ENCODE peak calls at places on chromosome 19, in four cellular contexts. One of them, this sample, is unnamed.
A peak's percentile ranks its signal among the peaks of the same experiment; 100 is the strongest.

GRCh38 chr19:48565090-48565489 is 13.1 kb downstream of the SULT2B1 start:
- DNase-seq in H1: no peak
- DNase-seq in K562: no peak
- DNase-seq in HepG2: peak; percentile 88
- DNase-seq in this sample: no peak

GRCh38 chr19:17794731-17795494 is at the start of gene B3GNT3:
- DNase-seq in HepG2: peak; percentile 46
- DNase-seq in K562: peak; percentile 83
- DNase-seq in H1: no peak
- DNase-seq in this sample: peak; percentile 83

GRCh38 chr19:39138221-39139211 is 12.9 kb downstream of the PAK4 start:
- DNase-seq in HepG2: no peak
- DNase-seq in K562: no peak
- DNase-seq in H1: no peak
- DNase-seq in this sample: no peak

GRCh38 chr19:8148088-8148409 is 1.3 kb downstream of the FBN3 start:
- DNase-seq in K562: no peak
- DNase-seq in H1: no peak
- DNase-seq in HepG2: no peak
- DNase-seq in this sample: no peak

GRCh38 chr19:35120898-35121297 is 5.3 kb downstream of the FXYD3 start:
- DNase-seq in K562: no peak
- DNase-seq in HepG2: no peak
- DNase-seq in H1: no peak
- DNase-seq in this sample: no peak

GRCh38 chr19:2253106-2254051 is 2.8 kb downstream of the JSRP1 start:
- DNase-seq in H1: no peak
- DNase-seq in K562: no peak
- DNase-seq in HepG2: peak; percentile 45
- DNase-seq in this sample: no peak

GRCh38 chr19:54653181-54653809 is 9.5 kb upstream of the LILRB4 start:
- DNase-seq in K562: peak; percentile 53
- DNase-seq in H1: no peak
- DNase-seq in HepG2: peak; percentile 8
- DNase-seq in this sample: peak; percentile 31

GRCh38 chr19:6632002-6632621 is 37.8 kb downstream of the TNFSF14 start:
- DNase-seq in H1: no peak
- DNase-seq in K562: peak; percentile 77
- DNase-seq in HepG2: peak; percentile 66
- DNase-seq in this sample: peak; percentile 77

GRCh38 chr19:18249834-18250233 is 23.6 kb upstream of the PDE4C start:
- DNase-seq in HepG2: no peak
- DNase-seq in H1: no peak
- DNase-seq in K562: no peak
- DNase-seq in this sample: no peak

GRCh38 chr19:35509861-35510625 is 3.4 kb downstream of the DMKN start:
- DNase-seq in HepG2: peak; percentile 75
- DNase-seq in H1: peak; percentile 78
- DNase-seq in K562: peak; percentile 93
- DNase-seq in this sample: peak; percentile 82

GRCh38 chr19:45113628-45114027 is 20.6 kb downstream of the PPP1R37 start:
- DNase-seq in K562: no peak
- DNase-seq in H1: no peak
- DNase-seq in HepG2: peak; percentile 66
- DNase-seq in this sample: no peak

GRCh38 chr19:18223860-18224524 is 2.2 kb downstream of the PDE4C start:
- DNase-seq in K562: peak; percentile 93
- DNase-seq in HepG2: peak; percentile 63
- DNase-seq in H1: no peak
- DNase-seq in this sample: peak; percentile 49

GRCh38 chr19:49849433-49850220 is 1.3 kb upstream of the PTOV1 start:
- DNase-seq in K562: no peak
- DNase-seq in H1: no peak
- DNase-seq in HepG2: no peak
- DNase-seq in this sample: no peak

GRCh38 chr19:21022996-21023395 is 2.5 kb downstream of the ZNF430 start:
- DNase-seq in K562: no peak
- DNase-seq in H1: no peak
- DNase-seq in HepG2: peak; percentile 15
- DNase-seq in this sample: peak; percentile 68

GRCh38 chr19:39262496-39262895 is 5.7 kb upstream of the IFNL2 start:
- DNase-seq in HepG2: no peak
- DNase-seq in K562: no peak
- DNase-seq in H1: no peak
- DNase-seq in this sample: no peak

GRCh38 chr19:38656171-38656981 is 8.9 kb downstream of the ACTN4 start:
- DNase-seq in K562: no peak
- DNase-seq in HepG2: peak; percentile 95
- DNase-seq in H1: no peak
- DNase-seq in this sample: no peak

GRCh38 chr19:17385878-17386611 is 8.0 kb downstream of the CCDC194 start:
- DNase-seq in H1: no peak
- DNase-seq in K562: peak; percentile 78
- DNase-seq in HepG2: peak; percentile 41
- DNase-seq in this sample: no peak

GRCh38 chr19:7920520-7921301 is 573 bp downstream of the SNAPC2 start:
- DNase-seq in K562: peak; percentile 95
- DNase-seq in H1: peak; percentile 85
- DNase-seq in HepG2: peak; percentile 77
- DNase-seq in this sample: peak; percentile 89

GRCh38 chr19:30551271-30551670 is 179.1 kb downstream of the ZNF536 start:
- DNase-seq in H1: no peak
- DNase-seq in HepG2: no peak
- DNase-seq in K562: no peak
- DNase-seq in this sample: no peak

GRCh38 chr19:7159105-7159933 is 89.8 kb downstream of the ZNF557 start:
- DNase-seq in H1: no peak
- DNase-seq in HepG2: no peak
- DNase-seq in K562: no peak
- DNase-seq in this sample: no peak

GRCh38 chr19:55693336-55693974 is 18.4 kb downstream of the EPN1 start:
- DNase-seq in H1: no peak
- DNase-seq in HepG2: no peak
- DNase-seq in K562: no peak
- DNase-seq in this sample: no peak

GRCh38 chr19:55256562-55257460 is 2.0 kb downstream of the PPP6R1 start:
- DNase-seq in H1: no peak
- DNase-seq in HepG2: peak; percentile 74
- DNase-seq in K562: no peak
- DNase-seq in this sample: no peak

GRCh38 chr19:35080613-35081170 is 34.9 kb upstream of the FXYD3 start:
- DNase-seq in H1: no peak
- DNase-seq in K562: no peak
- DNase-seq in HepG2: no peak
- DNase-seq in this sample: no peak

GRCh38 chr19:2495130-2495641 is 19.3 kb downstream of the GADD45B start:
- DNase-seq in H1: no peak
- DNase-seq in HepG2: no peak
- DNase-seq in K562: no peak
- DNase-seq in this sample: no peak

GRCh38 chr19:40035996-40036395 is 20.0 kb downstream of the ZNF780B start:
- DNase-seq in H1: no peak
- DNase-seq in HepG2: no peak
- DNase-seq in K562: no peak
- DNase-seq in this sample: no peak

GRCh38 chr19:2680808-2681207 is 21.7 kb downstream of the GNG7 start:
- DNase-seq in HepG2: no peak
- DNase-seq in H1: no peak
- DNase-seq in K562: no peak
- DNase-seq in this sample: no peak

GRCh38 chr19:31340059-31341025 is 8.9 kb downstream of the TSHZ3 start:
- DNase-seq in K562: no peak
- DNase-seq in HepG2: no peak
- DNase-seq in H1: no peak
- DNase-seq in this sample: no peak

GRCh38 chr19:19306191-19306590 is 14.1 kb downstream of the SUGP1 start:
- DNase-seq in K562: no peak
- DNase-seq in HepG2: no peak
- DNase-seq in H1: no peak
- DNase-seq in this sample: no peak

GRCh38 chr19:19305696-19306095 is 14.6 kb downstream of the SUGP1 start:
- DNase-seq in K562: no peak
- DNase-seq in H1: no peak
- DNase-seq in HepG2: no peak
- DNase-seq in this sample: no peak

GRCh38 chr19:19304186-19304975 is 15.9 kb downstream of the SUGP1 start:
- DNase-seq in HepG2: no peak
- DNase-seq in K562: no peak
- DNase-seq in H1: no peak
- DNase-seq in this sample: no peak

GRCh38 chr19:19303411-19303810 is 16.9 kb downstream of the SUGP1 start:
- DNase-seq in H1: no peak
- DNase-seq in HepG2: no peak
- DNase-seq in K562: no peak
- DNase-seq in this sample: no peak

DNA sequence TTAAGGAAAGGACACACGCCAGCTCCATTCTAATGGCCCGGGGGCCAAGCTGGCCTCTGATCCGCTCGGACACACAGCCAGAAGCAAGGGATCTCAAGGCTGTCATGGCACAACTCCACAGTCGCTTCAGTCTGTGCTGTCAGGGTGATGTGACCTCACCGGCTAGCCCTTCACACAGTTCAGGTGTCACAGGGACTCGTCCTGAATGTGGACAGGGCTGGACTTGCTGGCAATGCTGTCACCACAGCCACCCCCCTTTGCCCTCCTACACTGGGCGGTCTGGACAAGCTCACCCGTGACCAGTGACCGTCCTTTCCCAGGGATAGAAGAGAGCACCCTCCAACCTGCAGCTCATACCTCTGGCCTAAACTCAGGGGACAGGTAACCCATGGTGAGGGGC is 15.2 kb downstream of the SUGP1 start:
- DNase-seq in K562: no peak
- DNase-seq in H1: no peak
- DNase-seq in HepG2: no peak
- DNase-seq in this sample: no peak
- TF ChIP-seq FOSL1 in K562: no peak
- TF ChIP-seq FOSL1 in H1: no peak
- TF ChIP-seq FOSL1 in HepG2: no peak
- TF ChIP-seq FOSL1 in this sample: no peak

GRCh38 chr19:41298327-41298964 is 11.5 kb upstream of the CCDC97 start:
- DNase-seq in H1: no peak
- DNase-seq in K562: no peak
- DNase-seq in HepG2: no peak
- DNase-seq in this sample: no peak
- H3K36me3 ChIP-seq in H1: peaks cover 69% of the 10 kb centered on the region
- H3K36me3 ChIP-seq in K562: peaks cover 100% of the 10 kb centered on the region
- H3K36me3 ChIP-seq in HepG2: peaks cover 97% of the 10 kb centered on the region
- H3K36me3 ChIP-seq in this sample: peaks cover 72% of the 10 kb centered on the region

GRCh38 chr19:33622809-33623511 is 1.2 kb downstream of the CHST8 start:
- DNase-seq in K562: no peak
- DNase-seq in H1: no peak
- DNase-seq in HepG2: no peak
- DNase-seq in this sample: no peak
- TF ChIP-seq SP1 in K562: no peak
- TF ChIP-seq SP1 in H1: no peak
- TF ChIP-seq SP1 in HepG2: no peak
- TF ChIP-seq SP1 in this sample: no peak

GRCh38 chr19:46391296-46392251 is 21.8 kb downstream of the CCDC8 start:
- DNase-seq in H1: no peak
- DNase-seq in K562: no peak
- DNase-seq in HepG2: no peak
- DNase-seq in this sample: no peak
- TF ChIP-seq FOSL1 in H1: no peak
- TF ChIP-seq FOSL1 in K562: no peak
- TF ChIP-seq FOSL1 in HepG2: no peak
- TF ChIP-seq FOSL1 in this sample: no peak